ENCODE peak calls at places on chromosomes 16 and 17, in five cellular contexts. N, X, P, A and V are unnamed samples.

GRCh38 chr17:47145351-47145750 is 43.7 kb downstream of the CDC27 start:
- DNase-seq in N (no peak), X (no peak), P (no peak), A (no peak), V (no peak)

GRCh38 chr16:89534147-89534788 is 26.1 kb downstream of the SPG7 start:
- DNase-seq in N (no peak), X (no peak), P (no peak), A (no peak), V (peak)

GRCh38 chr16:69311533-69312388 is 611 bp downstream of the VPS4A start:
- DNase-seq in N (no peak), X (no peak), P (no peak), A (no peak), V (no peak)

GRCh38 chr17:1034652-1035210 is 37.8 kb downstream of the TIMM22 start:
- DNase-seq in N (no peak), X (no peak), P (no peak), A (no peak), V (no peak)

GRCh38 chr17:4786111-4786491 is at the start of gene VMO1:
- DNase-seq in N (no peak), X (no peak), P (no peak), A (no peak), V (no peak)

GRCh38 chr16:17312100-17312732 is 158.5 kb downstream of the XYLT1 start:
- DNase-seq in N (no peak), X (no peak), P (no peak), A (no peak), V (no peak)

GRCh38 chr17:71302721-71303549 is 817.9 kb upstream of the SOX9 start:
- DNase-seq in N (no peak), X (no peak), P (no peak), A (no peak), V (no peak)

GRCh38 chr17:37574427-37574826 is 34.8 kb downstream of the SYNRG start:
- DNase-seq in N (no peak), X (no peak), P (no peak), A (no peak), V (no peak)

GRCh38 chr17:81703747-81704654 is 834 bp downstream of the MRPL12 start:
- DNase-seq in N (no peak), X (no peak), P (no peak), A (no peak), V (no peak)

GRCh38 chr16:69316595-69317034 is 5.5 kb downstream of the VPS4A start:
- DNase-seq in N (no peak), X (no peak), P (no peak), A (no peak), V (no peak)

GRCh38 chr16:73871076-73871475 is 425.5 kb upstream of the PSMD7 start:
- DNase-seq in N (no peak), X (no peak), P (no peak), A (no peak), V (no peak)

GRCh38 chr16:73878616-73879015 is 418.0 kb upstream of the PSMD7 start:
- DNase-seq in N (peak), X (peak), P (no peak), A (no peak), V (peak)

GRCh38 chr16:73872856-73873255 is 423.8 kb upstream of the PSMD7 start:
- DNase-seq in N (no peak), X (no peak), P (no peak), A (no peak), V (no peak)

GRCh38 chr16:73877148-73877547 is 419.5 kb upstream of the PSMD7 start:
- DNase-seq in N (no peak), X (no peak), P (no peak), A (no peak), V (no peak)

GRCh38 chr16:73873643-73874042 is 423.0 kb upstream of the PSMD7 start:
- DNase-seq in N (no peak), X (no peak), P (no peak), A (no peak), V (no peak)
- TF ChIP-seq CTCF in N (no peak), X (no peak), P (no peak), A (no peak), V (no peak)

GRCh38 chr17:7294614-7295153 is at the start of gene YBX2:
- DNase-seq in N (peak), X (no peak), P (no peak), A (no peak), V (no peak)
- H3K4me3 ChIP-seq in N (peak), X (peak), P (peak), A (peak), V (peak)

GRCh38 chr17:41440531-41441033 is at the start of gene KRT38:
- DNase-seq in N (no peak), X (no peak), P (no peak), A (no peak), V (no peak)
- TF ChIP-seq CTCF in N (no peak), X (no peak), P (no peak), A (no peak), V (no peak)

GRCh38 chr17:44087319-44087718 is 16.8 kb downstream of the G6PC3 start:
- DNase-seq in N (no peak), X (no peak), P (no peak), A (no peak), V (no peak)
- H3K4me3 ChIP-seq in N (no peak), X (no peak), P (no peak), A (peak), V (no peak)